ENCODE peak calls at places on chromosomes 7 and 10, in four cellular contexts. G is NT2/D1, F is GM12878, N is H1. L is an unnamed sample.

GRCh38 chr7:37208528-37208927 is 240.1 kb downstream of the ELMO1 start:
- DNase-seq in F (peak), N (no peak), G (peak), L (peak)

GRCh38 chr10:105056413-105056812 is 415.3 kb downstream of the SORCS3 start:
- DNase-seq in G (no peak), F (no peak), N (no peak), L (no peak)

GRCh38 chr7:140238778-140239652 is 62.2 kb upstream of the KDM7A start:
- DNase-seq in N (no peak), G (no peak), F (no peak), L (peak)

GRCh38 chr7:51160990-51161615 is 155.5 kb downstream of the COBL start:
- DNase-seq in F (no peak), N (peak), G (peak), L (peak)

GRCh38 chr10:97738616-97739015 is 1.7 kb downstream of the ZFYVE27 start:
- DNase-seq in G (no peak), F (no peak), N (no peak), L (no peak)

GRCh38 chr7:25804154-25804553 is 347.8 kb upstream of the NFE2L3 start:
- DNase-seq in F (no peak), N (no peak), G (no peak), L (no peak)

GRCh38 chr10:86162696-86163400 is 203.7 kb downstream of the GRID1 start:
- DNase-seq in N (no peak), G (no peak), F (no peak), L (no peak)

GRCh38 chr10:4678951-4679671 is 146.9 kb upstream of the AKR1E2 start:
- DNase-seq in G (no peak), F (no peak), N (no peak), L (no peak)

GRCh38 chr10:82925547-82925946 is 1050.6 kb downstream of the NRG3 start:
- DNase-seq in G (no peak), N (no peak), F (no peak), L (no peak)

GRCh38 chr10:116669080-116669479 is 48.3 kb downstream of the PNLIPRP2 start:
- DNase-seq in G (no peak), N (peak), F (no peak), L (no peak)

GRCh38 chr7:8125680-8126444 is 136.1 kb downstream of the ICA1 start:
- DNase-seq in N (no peak), G (no peak), F (peak), L (no peak)

GRCh38 chr10:43225787-43226153 is 41.1 kb downstream of the RASGEF1A start:
- DNase-seq in F (no peak), N (peak), G (no peak), L (no peak)

GRCh38 chr10:23826399-23826798 is 382.5 kb upstream of the KIAA1217 start:
- DNase-seq in N (peak), F (no peak), G (peak), L (peak)

GRCh38 chr7:41881313-41882130 is 178.6 kb upstream of the INHBA start:
- DNase-seq in F (peak), N (no peak), G (no peak), L (no peak)

GRCh38 chr10:104342941-104343411 is 4.7 kb upstream of the ITPRIP start:
- DNase-seq in N (no peak), F (no peak), G (no peak), L (peak)

DNA sequence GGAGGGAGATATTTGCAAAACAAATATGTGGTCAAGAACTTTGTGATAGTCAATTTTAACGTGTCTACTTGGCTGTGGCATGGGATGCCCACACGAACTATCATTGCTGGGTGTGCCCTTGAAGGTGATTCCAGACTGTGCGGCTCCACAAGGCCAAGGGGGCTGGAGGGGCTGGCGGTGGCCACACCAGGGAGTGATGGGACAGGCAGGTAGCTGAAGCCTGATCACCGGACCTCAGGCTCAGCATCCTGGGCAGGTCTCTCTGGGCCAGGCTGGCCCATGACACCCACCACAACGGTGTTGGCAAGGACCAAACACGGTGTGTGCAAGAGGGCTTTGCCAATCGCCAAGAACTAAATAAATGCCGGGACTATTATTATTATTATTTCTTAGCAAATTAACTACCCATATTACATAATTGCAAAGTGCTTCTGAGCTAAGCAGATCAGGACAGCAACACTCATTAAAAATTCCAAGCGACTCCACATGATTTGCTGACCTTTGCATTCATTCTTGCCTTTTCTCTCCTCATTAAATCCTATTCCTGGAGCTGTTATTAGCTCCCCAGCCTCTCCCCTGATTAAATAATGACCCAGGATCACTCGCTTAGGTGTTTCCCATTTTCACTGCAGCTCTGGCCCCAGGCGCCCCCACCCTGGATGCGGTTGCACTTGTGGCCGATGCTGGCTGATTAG is 35.4 kb upstream of the PPP2R2D start:
- DNase-seq in N (no peak), G (no peak), F (no peak), L (no peak)
- TF ChIP-seq SUZ12 in N (no peak), G (no peak), F (no peak), L (no peak)

GRCh38 chr7:5634107-5634950 is 147.1 kb downstream of the RNF216 start:
- DNase-seq in G (no peak), N (peak), F (no peak), L (no peak)
- H3K4me3 ChIP-seq in G (no peak), N (peak), F (no peak), L (no peak)

DNA sequence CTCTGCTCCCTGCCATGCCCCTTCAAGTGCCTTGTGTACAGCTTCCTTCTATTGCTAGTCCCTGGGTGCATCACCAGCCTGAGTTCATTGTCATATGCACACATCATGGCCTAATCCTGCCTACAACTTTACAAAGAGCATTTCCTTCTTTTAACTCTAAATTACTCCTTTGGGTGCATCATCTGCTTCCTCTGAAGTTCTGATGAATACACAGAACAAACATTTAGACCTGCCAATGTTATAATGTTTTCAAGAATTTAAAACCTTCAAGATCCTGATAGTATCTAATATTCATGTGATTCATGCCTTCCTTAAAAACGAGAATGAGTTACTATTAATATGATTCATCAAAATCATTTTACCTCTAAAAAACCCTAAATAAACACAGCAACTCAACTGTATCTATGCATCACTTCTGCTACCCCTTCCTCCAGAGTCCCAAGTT is 357.1 kb downstream of the MAGI2 start:
- DNase-seq in G (no peak), F (no peak), N (no peak), L (no peak)
- TF ChIP-seq SUZ12 in G (no peak), F (no peak), N (no peak), L (no peak)

DNA sequence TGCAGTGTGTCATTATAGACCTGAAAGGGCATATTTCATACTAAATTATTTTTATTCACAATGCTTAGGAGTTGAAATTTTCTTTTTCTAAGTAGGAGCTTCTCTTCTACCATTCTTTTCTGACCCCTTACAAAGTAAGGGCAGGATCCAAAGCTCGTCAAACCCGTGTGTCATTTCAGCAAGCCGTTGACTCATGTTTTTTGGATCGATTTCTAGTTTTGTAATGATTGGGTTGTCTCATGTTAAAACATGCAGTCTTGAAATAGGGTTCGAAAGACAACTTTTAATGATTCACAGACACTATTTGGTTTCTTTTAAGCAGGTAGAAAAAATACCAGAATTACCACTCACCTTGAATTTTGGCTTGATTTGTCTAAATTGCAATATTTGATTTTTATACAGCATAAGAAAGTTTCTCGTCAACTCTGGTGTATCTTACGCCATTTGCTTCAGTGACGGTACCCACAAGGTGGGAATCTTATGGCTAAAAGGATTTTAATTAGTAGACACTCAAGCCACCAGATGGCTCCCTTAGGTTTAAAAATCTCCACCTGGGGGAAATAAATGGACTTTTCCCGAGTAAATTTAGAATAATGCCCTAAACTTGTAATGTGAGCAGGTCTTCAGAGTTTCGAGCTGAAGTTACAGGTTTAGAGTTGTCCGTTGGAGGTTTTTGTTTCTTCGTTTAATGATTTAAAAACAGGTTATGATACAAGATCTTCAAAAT is 283.4 kb downstream of the CCDC3 start:
- DNase-seq in G (no peak), F (no peak), N (no peak), L (peak)
- H3K4me3 ChIP-seq in G (no peak), F (no peak), N (no peak), L (no peak)

DNA sequence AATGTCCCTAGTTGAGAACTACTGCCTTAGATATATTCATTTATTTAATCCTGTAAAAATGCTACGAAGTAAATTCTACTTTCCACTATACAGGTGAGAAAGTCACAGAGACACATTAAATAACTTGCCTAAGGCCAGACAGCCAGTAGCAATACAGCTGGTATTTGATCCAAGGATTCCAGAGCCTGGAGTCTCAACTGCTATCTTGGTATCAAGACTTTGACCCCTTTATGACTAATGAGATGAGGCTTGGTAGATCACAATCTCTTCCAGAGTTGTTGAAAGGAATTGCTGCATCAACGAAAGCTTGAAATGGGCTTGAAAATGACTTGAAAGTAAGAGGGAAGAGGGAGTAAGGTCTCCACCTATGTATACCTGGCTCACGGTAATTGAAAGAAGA is 83.3 kb downstream of the ORC5 start:
- DNase-seq in G (no peak), N (no peak), F (no peak), L (no peak)
- TF ChIP-seq SUZ12 in G (no peak), N (no peak), F (no peak), L (no peak)

DNA sequence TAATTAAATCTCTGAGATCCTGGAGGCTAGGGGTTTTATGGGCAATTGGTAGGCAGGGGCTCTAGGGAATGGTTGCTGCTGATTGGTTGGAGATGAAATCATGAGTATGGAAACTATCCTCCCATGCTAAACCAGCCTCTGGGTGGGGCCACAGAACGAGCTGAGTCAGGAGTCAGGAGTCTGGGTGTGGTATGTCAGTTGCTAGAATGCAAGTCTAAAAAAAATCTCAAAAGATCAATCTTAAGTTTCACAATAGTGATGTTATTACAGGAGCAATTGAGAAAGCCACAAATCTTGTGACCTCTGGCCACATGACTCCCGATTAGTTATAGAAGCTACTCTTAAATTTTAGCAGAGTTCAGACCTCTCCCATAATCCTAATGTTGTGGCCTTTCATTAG is 163.0 kb downstream of the AKR1D1 start:
- DNase-seq in N (no peak), F (no peak), G (no peak), L (no peak)
- H3K4me3 ChIP-seq in N (no peak), F (no peak), G (no peak), L (no peak)